ENCODE peak calls at places on chromosomes 3 and 15, in nine cellular contexts. J is H7, O is NCI-H774, E is globus pallidus, V is GM12891, Z is NCI-H1417, Y is SIG-M5, F is NCI-H2107, P is hypothalamus. M is an unnamed sample.

GRCh38 chr3:37986479-37987314 is 3.9 kb upstream of the VILL start:
- DNase-seq in P (no peak), E (no peak), F (no peak), J (peak), Z (peak), V (no peak), Y (no peak), O (no peak), M (no peak)

GRCh38 chr3:126258670-126259069 is 78.3 kb upstream of the ALDH1L1 start:
- DNase-seq in O (no peak), P (no peak), V (no peak), Y (peak), J (no peak), E (no peak), Z (no peak), F (no peak), M (no peak)

GRCh38 chr3:150061288-150062018 is 90.8 kb upstream of the PFN2 start:
- DNase-seq in Z (peak), J (no peak), V (no peak), E (no peak), Y (no peak), P (no peak), O (no peak), F (no peak), M (peak)

GRCh38 chr3:146387566-146387965 is 81.8 kb downstream of the PLSCR2 start:
- DNase-seq in F (no peak), J (no peak), E (no peak), Z (no peak), V (no peak), Y (no peak), O (no peak), P (no peak), M (no peak)

GRCh38 chr3:178382388-178383061 is 153.7 kb upstream of the KCNMB2 start:
- DNase-seq in V (no peak), O (no peak), E (no peak), Y (no peak), F (no peak), Z (no peak), P (no peak), J (no peak), M (no peak)

GRCh38 chr3:40516201-40516600 is 8.6 kb upstream of the ZNF621 start:
- DNase-seq in Y (no peak), P (no peak), O (no peak), J (no peak), F (no peak), V (no peak), E (no peak), Z (no peak), M (no peak)

GRCh38 chr15:51770902-51771301 is 19.5 kb downstream of the TMOD2 start:
- DNase-seq in J (no peak), V (no peak), P (no peak), Z (no peak), Y (no peak), O (no peak), F (no peak), E (no peak), M (no peak)

GRCh38 chr15:69861331-69862171 is 236.2 kb downstream of the TLE3 start:
- DNase-seq in Y (no peak), P (no peak), E (no peak), O (no peak), Z (no peak), J (no peak), F (no peak), V (no peak), M (no peak)

GRCh38 chr3:194637541-194638400 is 4.6 kb upstream of the TMEM44 start:
- DNase-seq in J (no peak), O (no peak), E (no peak), F (no peak), P (no peak), Y (no peak), Z (no peak), V (no peak), M (no peak)

GRCh38 chr15:49877871-49878511 is 241.0 kb downstream of the ATP8B4 start:
- DNase-seq in J (no peak), O (no peak), F (no peak), V (no peak), E (no peak), Z (no peak), Y (no peak), P (no peak), M (peak)

GRCh38 chr3:78927787-78928186 is 840.0 kb downstream of the ROBO1 start:
- DNase-seq in Z (no peak), Y (no peak), E (no peak), F (no peak), P (no peak), J (no peak), V (no peak), O (no peak), M (no peak)

GRCh38 chr3:172595648-172596393 is 72.6 kb upstream of the TNFSF10 start:
- DNase-seq in E (peak), Y (no peak), O (peak), Z (no peak), P (no peak), F (no peak), J (peak), V (no peak), M (no peak)

GRCh38 chr3:40779039-40779438 is 254.3 kb downstream of the ZNF621 start:
- DNase-seq in Y (no peak), F (no peak), V (no peak), J (peak), Z (no peak), E (no peak), O (no peak), P (no peak), M (no peak)

GRCh38 chr15:25803036-25803435 is 60.1 kb downstream of the ATP10A start:
- DNase-seq in P (no peak), O (no peak), V (no peak), J (no peak), F (no peak), Z (no peak), Y (no peak), E (no peak), M (no peak)

GRCh38 chr3:141241248-141242034 is 9.8 kb downstream of the PXYLP1 start:
- DNase-seq in Y (no peak), J (no peak), P (peak), E (peak), F (no peak), V (no peak), O (no peak), Z (no peak), M (peak)

GRCh38 chr3:46682974-46683373 is 10.5 kb downstream of the ALS2CL start:
- DNase-seq in J (no peak), Z (no peak), E (no peak), F (no peak), V (no peak), P (no peak), O (no peak), Y (no peak), M (no peak)

GRCh38 chr3:54621181-54621580 is 306.7 kb downstream of the LRTM1 start:
- DNase-seq in P (no peak), J (no peak), F (no peak), V (no peak), O (no peak), Y (no peak), E (no peak), Z (no peak), M (no peak)

GRCh38 chr15:57403007-57403406 is 26.7 kb downstream of the CGNL1 start:
- DNase-seq in F (no peak), E (no peak), O (no peak), Z (no peak), J (no peak), P (no peak), Y (no peak), V (no peak), M (no peak)

GRCh38 chr3:170572665-170573253 is 13.1 kb downstream of the SLC7A14 start:
- DNase-seq in P (no peak), Y (no peak), J (no peak), O (no peak), F (no peak), V (no peak), Z (no peak), E (no peak), M (no peak)

GRCh38 chr3:186237915-186238314 is 124.1 kb downstream of the DGKG start:
- DNase-seq in Y (no peak), V (no peak), F (no peak), O (no peak), Z (no peak), E (no peak), J (no peak), P (no peak), M (no peak)

GRCh38 chr3:99637381-99638111 is 848 bp upstream of the COL8A1 start:
- DNase-seq in E (no peak), O (no peak), P (no peak), F (no peak), V (no peak), Z (no peak), J (peak), Y (no peak), M (no peak)

GRCh38 chr3:31755911-31756658 is 223.4 kb downstream of the STT3B start:
- DNase-seq in V (no peak), Y (no peak), J (no peak), P (no peak), O (no peak), F (no peak), Z (no peak), E (no peak), M (no peak)

GRCh38 chr15:82999905-83000671 is 11.4 kb downstream of the C15orf40 start:
- DNase-seq in V (peak), O (peak), J (peak), P (no peak), E (peak), Y (no peak), Z (peak), F (no peak), M (no peak)

GRCh38 chr3:40828741-40829415 is 304.1 kb downstream of the ZNF621 start:
- DNase-seq in Z (no peak), J (no peak), P (no peak), Y (no peak), V (no peak), F (no peak), O (no peak), E (no peak), M (no peak)

GRCh38 chr3:10546181-10546624 is 40.8 kb upstream of the ATP2B2 start:
- DNase-seq in E (no peak), J (peak), V (no peak), P (no peak), Z (no peak), F (no peak), O (no peak), Y (no peak), M (no peak)

GRCh38 chr3:126026761-126027160 is 57.2 kb downstream of the SLC41A3 start:
- DNase-seq in F (no peak), P (no peak), E (no peak), Z (no peak), V (no peak), O (no peak), J (no peak), Y (no peak), M (no peak)

GRCh38 chr3:85159376-85159775 is 200.6 kb downstream of the CADM2 start:
- DNase-seq in Y (no peak), E (no peak), F (no peak), O (no peak), Z (no peak), P (no peak), V (no peak), J (no peak), M (no peak)

GRCh38 chr3:72123908-72124441 is 339.0 kb upstream of the PROK2 start:
- DNase-seq in V (no peak), E (no peak), Y (no peak), Z (no peak), J (no peak), P (no peak), O (peak), F (no peak), M (peak)

GRCh38 chr3:30397030-30397429 is 209.4 kb upstream of the TGFBR2 start:
- DNase-seq in J (no peak), Y (no peak), P (no peak), O (no peak), Z (no peak), E (no peak), V (no peak), F (no peak), M (no peak)

GRCh38 chr3:176776622-176777021 is 420.7 kb downstream of the TBL1XR1 start:
- DNase-seq in V (no peak), J (no peak), O (peak), F (no peak), P (no peak), Z (peak), E (no peak), Y (no peak), M (no peak)

GRCh38 chr3:150194957-150195356 is 213.1 kb upstream of the TSC22D2 start:
- DNase-seq in J (no peak), E (no peak), V (no peak), F (no peak), P (no peak), O (no peak), Y (no peak), Z (no peak), M (no peak)

M was measured in gastrocnemius medialis.